ENCODE peak calls at places on chromosomes 11 and 22, in four cellular contexts. One of them, this sample, is unnamed.

GRCh38 chr22:39503590-39503989 is 1.5 kb downstream of the MIEF1 start:
- DNase-seq in K562: no peak
- DNase-seq in SK-N-SH: no peak
- DNase-seq in H1: no peak
- DNase-seq in this sample: no peak

GRCh38 chr11:84870486-84870885 is 756.7 kb downstream of the DLG2 start:
- DNase-seq in H1: no peak
- DNase-seq in SK-N-SH: no peak
- DNase-seq in K562: no peak
- DNase-seq in this sample: no peak

GRCh38 chr11:108117746-108118371 is 3.5 kb upstream of the ACAT1 start:
- DNase-seq in K562: peak; percentile 59
- DNase-seq in H1: no peak
- DNase-seq in SK-N-SH: peak; percentile 44
- DNase-seq in this sample: no peak

GRCh38 chr11:44939673-44940072 is 11.0 kb downstream of the TP53I11 start:
- DNase-seq in K562: peak; percentile 58
- DNase-seq in SK-N-SH: no peak
- DNase-seq in H1: no peak
- DNase-seq in this sample: no peak

GRCh38 chr11:115126092-115126491 is 378.1 kb downstream of the CADM1 start:
- DNase-seq in H1: no peak
- DNase-seq in K562: no peak
- DNase-seq in SK-N-SH: no peak
- DNase-seq in this sample: no peak

GRCh38 chr11:1481861-1482441 is 4.6 kb downstream of the MOB2 start:
- DNase-seq in SK-N-SH: no peak
- DNase-seq in K562: no peak
- DNase-seq in H1: no peak
- DNase-seq in this sample: no peak

GRCh38 chr11:4821021-4821420 is at the start of gene OR51F2:
- DNase-seq in K562: no peak
- DNase-seq in SK-N-SH: no peak
- DNase-seq in H1: no peak
- DNase-seq in this sample: no peak

GRCh38 chr11:102653744-102654291 is 28.7 kb upstream of the MMP20 start:
- DNase-seq in SK-N-SH: no peak
- DNase-seq in K562: peak; percentile 4
- DNase-seq in H1: no peak
- DNase-seq in this sample: no peak

GRCh38 chr11:18720811-18721575 is 5.0 kb downstream of the IGSF22 start:
- DNase-seq in H1: peak; percentile 96
- DNase-seq in SK-N-SH: peak; percentile 89
- DNase-seq in K562: peak; percentile 67
- DNase-seq in this sample: peak; percentile 96

GRCh38 chr11:66717925-66718319 is 11.1 kb downstream of the SPTBN2 start:
- DNase-seq in SK-N-SH: no peak
- DNase-seq in H1: no peak
- DNase-seq in K562: no peak
- DNase-seq in this sample: no peak

GRCh38 chr11:101582242-101583052 is 1.4 kb downstream of the TRPC6 start:
- DNase-seq in H1: peak; percentile 54
- DNase-seq in SK-N-SH: peak; percentile 19
- DNase-seq in K562: no peak
- DNase-seq in this sample: peak; percentile 23

GRCh38 chr22:39103431-39103830 is 6.4 kb downstream of the APOBEC3H start:
- DNase-seq in SK-N-SH: no peak
- DNase-seq in K562: no peak
- DNase-seq in H1: no peak
- DNase-seq in this sample: no peak

GRCh38 chr11:10305964-10306918 is 1.4 kb downstream of the ADM start:
- DNase-seq in K562: no peak
- DNase-seq in SK-N-SH: peak; percentile 64
- DNase-seq in H1: peak; percentile 65
- DNase-seq in this sample: peak; percentile 65

GRCh38 chr11:106224172-106224571 is 146.7 kb downstream of the AASDHPPT start:
- DNase-seq in SK-N-SH: no peak
- DNase-seq in K562: no peak
- DNase-seq in H1: no peak
- DNase-seq in this sample: no peak

GRCh38 chr11:64287676-64288352 is 2.2 kb downstream of the GPR137 start:
- DNase-seq in SK-N-SH: no peak
- DNase-seq in K562: no peak
- DNase-seq in H1: no peak
- DNase-seq in this sample: no peak

GRCh38 chr11:72144807-72145565 is 9.5 kb downstream of the FOLR3 start:
- DNase-seq in K562: no peak
- DNase-seq in SK-N-SH: no peak
- DNase-seq in H1: no peak
- DNase-seq in this sample: no peak

GRCh38 chr11:24637520-24637919 is 140.7 kb downstream of the LUZP2 start:
- DNase-seq in K562: no peak
- DNase-seq in H1: no peak
- DNase-seq in SK-N-SH: no peak
- DNase-seq in this sample: peak; percentile 23

GRCh38 chr11:117095301-117096139 is 2.7 kb downstream of the SIK3 start:
- DNase-seq in K562: peak; percentile 65
- DNase-seq in H1: no peak
- DNase-seq in SK-N-SH: no peak
- DNase-seq in this sample: no peak

GRCh38 chr22:21828268-21828638 is 39.2 kb downstream of the MAPK1 start:
- DNase-seq in SK-N-SH: no peak
- DNase-seq in K562: no peak
- DNase-seq in H1: no peak
- DNase-seq in this sample: no peak

GRCh38 chr11:64150481-64151239 is 15.3 kb downstream of the MACROD1 start:
- DNase-seq in H1: no peak
- DNase-seq in SK-N-SH: no peak
- DNase-seq in K562: no peak
- DNase-seq in this sample: no peak

GRCh38 chr11:69272961-69273461 is 20.9 kb upstream of the MYEOV start:
- DNase-seq in SK-N-SH: no peak
- DNase-seq in H1: no peak
- DNase-seq in K562: no peak
- DNase-seq in this sample: no peak

GRCh38 chr22:20748082-20748481 is 25.8 kb upstream of the SERPIND1 start:
- DNase-seq in SK-N-SH: no peak
- DNase-seq in H1: no peak
- DNase-seq in K562: no peak
- DNase-seq in this sample: no peak

GRCh38 chr22:46044718-46045458 is 67.9 kb upstream of the WNT7B start:
- DNase-seq in K562: no peak
- DNase-seq in H1: peak; percentile 66
- DNase-seq in SK-N-SH: no peak
- DNase-seq in this sample: peak; percentile 56

GRCh38 chr11:74090701-74091100 is 80.1 kb downstream of the C2CD3 start:
- DNase-seq in K562: peak; percentile 70
- DNase-seq in H1: no peak
- DNase-seq in SK-N-SH: no peak
- DNase-seq in this sample: no peak

DNA sequence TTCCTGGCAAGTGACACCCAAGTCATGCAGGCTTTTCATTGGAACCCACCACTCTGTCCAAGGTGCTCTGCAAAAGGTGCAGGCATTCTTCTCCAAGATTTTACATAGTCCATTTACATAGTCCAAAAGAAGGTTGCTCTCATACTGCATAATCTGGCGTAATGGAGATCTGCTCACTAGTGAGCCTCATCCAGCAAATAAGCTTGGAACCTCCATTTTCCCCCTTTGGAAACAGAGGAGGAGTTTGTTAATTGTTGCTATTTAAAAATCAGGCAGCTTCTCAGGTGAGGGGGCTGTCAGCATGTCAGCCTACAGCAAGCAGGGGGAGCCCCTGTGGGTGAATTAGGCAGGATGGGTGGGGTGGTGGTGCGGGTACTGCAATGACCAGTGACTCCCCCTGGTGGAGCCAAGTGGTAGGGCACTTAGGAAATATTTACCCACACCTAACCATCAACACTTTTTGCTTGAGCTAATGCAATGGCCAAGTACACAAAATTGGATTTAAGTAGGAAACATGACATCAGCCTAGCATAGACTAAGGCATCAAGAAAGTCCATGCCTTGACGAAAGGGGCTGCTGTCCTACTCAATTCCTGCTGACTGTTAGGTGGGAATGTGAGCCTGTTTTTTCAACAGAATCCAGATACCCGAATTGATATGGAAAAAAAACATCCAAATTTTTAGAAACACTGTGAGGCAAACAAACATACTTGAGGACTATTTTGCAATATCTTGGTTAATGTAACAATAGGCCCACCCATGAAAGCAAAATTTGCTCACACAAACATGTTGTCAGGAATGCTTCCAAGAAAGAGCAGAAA is 64.5 kb downstream of the AMBRA1 start:
- DNase-seq in SK-N-SH: peak; percentile 83
- DNase-seq in H1: peak; percentile 92
- DNase-seq in K562: peak; percentile 81
- DNase-seq in this sample: peak; percentile 88
- TF ChIP-seq TEAD4 in SK-N-SH: no peak
- TF ChIP-seq TEAD4 in H1: no peak
- TF ChIP-seq TEAD4 in K562: no peak
- TF ChIP-seq TEAD4 in this sample: no peak

GRCh38 chr11:36300651-36301050 is 4.6 kb downstream of the PRR5L start:
- DNase-seq in H1: no peak
- DNase-seq in K562: no peak
- DNase-seq in SK-N-SH: no peak
- DNase-seq in this sample: no peak
- TF ChIP-seq TEAD4 in H1: no peak
- TF ChIP-seq TEAD4 in K562: no peak
- TF ChIP-seq TEAD4 in SK-N-SH: no peak
- TF ChIP-seq TEAD4 in this sample: no peak

DNA sequence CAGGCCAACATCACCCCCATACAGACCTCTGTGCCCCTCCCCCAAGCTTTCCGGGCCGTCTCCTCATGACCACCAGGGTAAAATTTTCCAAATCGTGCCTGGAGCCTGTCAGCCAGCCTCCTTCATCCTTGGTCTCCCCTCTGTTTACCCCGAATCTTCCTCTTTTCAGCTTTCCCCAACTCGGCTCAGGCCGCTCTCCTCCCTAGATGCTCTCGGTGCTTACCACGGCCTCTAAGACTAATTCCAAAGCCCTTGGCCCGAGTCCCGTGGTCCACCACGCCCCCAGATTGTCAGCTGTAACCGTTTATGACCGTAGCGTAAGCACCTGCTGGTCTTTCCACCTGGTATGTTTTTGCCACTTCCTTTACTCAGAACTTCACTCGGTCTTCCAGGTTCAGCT is 1.4 kb downstream of the RASL10A start:
- DNase-seq in SK-N-SH: no peak
- DNase-seq in K562: no peak
- DNase-seq in H1: no peak
- DNase-seq in this sample: no peak
- TF ChIP-seq TEAD4 in SK-N-SH: no peak
- TF ChIP-seq TEAD4 in K562: no peak
- TF ChIP-seq TEAD4 in H1: no peak
- TF ChIP-seq TEAD4 in this sample: no peak

GRCh38 chr22:44793106-44793505 is 40.7 kb downstream of the ARHGAP8 start:
- DNase-seq in K562: no peak
- DNase-seq in SK-N-SH: no peak
- DNase-seq in H1: no peak
- DNase-seq in this sample: no peak
- TF ChIP-seq TEAD4 in K562: no peak
- TF ChIP-seq TEAD4 in SK-N-SH: no peak
- TF ChIP-seq TEAD4 in H1: no peak
- TF ChIP-seq TEAD4 in this sample: no peak

DNA sequence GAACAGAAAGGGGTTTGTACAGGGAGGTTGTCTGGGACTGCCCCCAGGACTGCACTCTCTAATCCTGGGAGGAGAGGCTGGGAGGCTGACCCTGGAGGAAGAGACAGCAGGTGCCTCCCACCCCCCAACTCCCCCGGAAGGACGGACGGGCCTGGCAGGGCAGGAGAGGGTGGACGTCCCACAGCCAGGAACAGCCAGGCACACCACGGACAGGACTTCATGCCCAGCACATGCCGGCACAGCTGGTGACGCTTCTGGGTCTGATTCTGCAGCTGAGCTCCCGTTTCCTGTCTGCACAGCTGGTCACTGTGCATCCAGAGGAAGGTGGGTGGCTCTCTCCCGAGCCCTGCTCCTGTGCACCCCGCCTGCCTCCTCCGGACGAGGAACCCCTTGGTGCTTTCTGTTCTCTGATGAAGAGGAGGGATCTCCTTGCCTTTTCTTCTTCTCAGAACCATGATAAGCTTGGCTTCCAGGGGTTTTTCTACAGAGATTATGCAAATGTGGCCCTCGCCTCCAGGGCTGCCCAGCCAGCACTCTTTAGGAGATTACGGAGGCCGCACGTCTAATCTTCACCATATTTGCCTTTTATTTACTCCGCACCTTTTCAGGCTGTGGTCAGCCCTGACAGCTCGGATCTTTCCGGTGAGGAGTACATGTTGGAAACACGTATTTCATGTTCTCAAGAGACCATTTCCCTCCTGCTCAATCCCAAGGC is 1295.8 kb downstream of the BRD1 start:
- DNase-seq in SK-N-SH: peak; percentile 43
- DNase-seq in K562: no peak
- DNase-seq in H1: no peak
- DNase-seq in this sample: no peak
- TF ChIP-seq TEAD4 in SK-N-SH: no peak
- TF ChIP-seq TEAD4 in K562: no peak
- TF ChIP-seq TEAD4 in H1: no peak
- TF ChIP-seq TEAD4 in this sample: no peak

GRCh38 chr11:128910583-128910982 is 19.4 kb downstream of the KCNJ5 start:
- DNase-seq in K562: no peak
- DNase-seq in H1: no peak
- DNase-seq in SK-N-SH: no peak
- DNase-seq in this sample: no peak

GRCh38 chr11:128909438-128910125 is 18.4 kb downstream of the KCNJ5 start:
- DNase-seq in K562: no peak
- DNase-seq in H1: no peak
- DNase-seq in SK-N-SH: no peak
- DNase-seq in this sample: no peak

GRCh38 chr11:128906185-128907065 is 15.3 kb downstream of the KCNJ5 start:
- DNase-seq in H1: no peak
- DNase-seq in K562: no peak
- DNase-seq in SK-N-SH: no peak
- DNase-seq in this sample: no peak

GRCh38 chr11:128911239-128911638 is 20.1 kb downstream of the KCNJ5 start:
- DNase-seq in SK-N-SH: no peak
- DNase-seq in H1: no peak
- DNase-seq in K562: no peak
- DNase-seq in this sample: no peak

GRCh38 chr11:128908391-128909246 is 17.5 kb downstream of the KCNJ5 start:
- DNase-seq in K562: no peak
- DNase-seq in H1: no peak
- DNase-seq in SK-N-SH: peak; percentile 74
- DNase-seq in this sample: no peak
- TF ChIP-seq TEAD4 in K562: no peak
- TF ChIP-seq TEAD4 in H1: no peak
- TF ChIP-seq TEAD4 in SK-N-SH: no peak
- TF ChIP-seq TEAD4 in this sample: no peak